ENCODE peak calls at places on chromosome 15, in ten cellular contexts. U is Caki2, F is foreskin keratinocyte, N is GM12864, R is tibial artery, D is EL, G is T-helper 2 cell, T is HCT116, X is GM13976, K is PC-9. C is an unnamed sample.
A peak's percentile ranks its signal among the peaks of the same experiment; 100 is the strongest.

GRCh38 chr15:67050522-67051087 is 14.8 kb upstream of the SMAD3 start:
- DNase-seq in N (no peak), R (no peak), D (no peak), G (no peak), F (no peak), X (no peak), K (no peak), U (no peak), T (no peak), C (no peak)

GRCh38 chr15:50764331-50765201 is 940 bp downstream of the SPPL2A start:
- DNase-seq in R (no peak), T (no peak), U (no peak), G (no peak), N (peak; percentile 45), D (peak; percentile 16), F (no peak), K (no peak), X (peak; percentile 77), C (no peak)

GRCh38 chr15:50675524-50676144 is 11.0 kb downstream of the TRPM7 start:
- DNase-seq in G (no peak), X (no peak), T (peak; percentile 21), K (no peak), F (no peak), D (peak; percentile 45), R (no peak), U (peak; percentile 31), N (no peak), C (no peak)

GRCh38 chr15:99987701-99988100 is 254.5 kb upstream of the LYSMD4 start:
- DNase-seq in U (no peak), X (no peak), N (no peak), T (no peak), K (no peak), G (no peak), F (no peak), D (no peak), R (no peak), C (no peak)

GRCh38 chr15:71337197-71337845 is 222.1 kb downstream of the THSD4 start:
- DNase-seq in R (no peak), X (no peak), K (peak; percentile 97), N (no peak), U (no peak), T (peak; percentile 28), F (peak; percentile 94), D (peak; percentile 43), G (no peak), C (no peak)

GRCh38 chr15:74339371-74339770 is 28.1 kb downstream of the CYP11A1 start:
- DNase-seq in F (no peak), X (no peak), D (no peak), R (no peak), N (no peak), G (no peak), K (no peak), U (no peak), T (no peak), C (no peak)

GRCh38 chr15:26970712-26971210 is at the start of gene GABRG3:
- DNase-seq in N (no peak), X (no peak), T (no peak), F (no peak), K (no peak), U (peak; percentile 34), R (no peak), G (no peak), D (no peak), C (no peak)

GRCh38 chr15:45155739-45156138 is 25.9 kb downstream of the DUOX1 start:
- DNase-seq in X (no peak), G (no peak), D (no peak), K (no peak), F (no peak), N (no peak), T (no peak), R (no peak), U (no peak), C (no peak)

GRCh38 chr15:50058231-50058630 is 60.8 kb downstream of the ATP8B4 start:
- DNase-seq in U (no peak), D (peak; percentile 6), R (no peak), K (no peak), X (no peak), G (no peak), N (no peak), F (no peak), T (no peak), C (no peak)

GRCh38 chr15:31434418-31435255 is 108.0 kb downstream of the KLF13 start:
- DNase-seq in N (peak; percentile 84), G (peak; percentile 70), T (no peak), R (peak; percentile 70), U (no peak), F (peak; percentile 84), X (peak; percentile 84), K (no peak), D (peak; percentile 84), C (no peak)

GRCh38 chr15:87608238-87609028 is 648.1 kb downstream of the NTRK3 start:
- DNase-seq in T (no peak), R (no peak), N (no peak), U (no peak), K (no peak), F (no peak), D (no peak), X (no peak), G (no peak), C (no peak)

GRCh38 chr15:93141373-93141790 is 52.4 kb upstream of the RGMA start:
- DNase-seq in X (peak; percentile 34), F (no peak), U (no peak), N (no peak), R (no peak), G (no peak), T (no peak), K (no peak), D (no peak), C (no peak)

GRCh38 chr15:97947465-97948262 is 12.8 kb upstream of the ARRDC4 start:
- DNase-seq in U (no peak), G (no peak), X (no peak), N (no peak), D (no peak), K (no peak), F (no peak), T (no peak), R (no peak), C (no peak)

GRCh38 chr15:85394552-85395333 is 14.3 kb downstream of the AKAP13 start:
- DNase-seq in G (no peak), D (no peak), X (no peak), F (no peak), U (peak; percentile 29), N (no peak), R (no peak), K (peak; percentile 41), T (no peak), C (no peak)

GRCh38 chr15:58501636-58502178 is 69.9 kb downstream of the LIPC start:
- DNase-seq in U (no peak), D (no peak), T (no peak), K (no peak), X (no peak), G (no peak), N (no peak), R (no peak), F (no peak), C (no peak)

GRCh38 chr15:79372428-79372827 is 59.7 kb upstream of the MINAR1 start:
- DNase-seq in U (no peak), F (no peak), N (no peak), X (no peak), R (no peak), T (no peak), D (no peak), G (no peak), K (no peak), C (no peak)

GRCh38 chr15:76197703-76198455 is 113.4 kb downstream of the ETFA start:
- DNase-seq in F (no peak), R (peak; percentile 14), U (peak; percentile 52), D (peak; percentile 21), X (no peak), K (peak; percentile 81), T (peak; percentile 51), G (no peak), N (no peak), C (no peak)

GRCh38 chr15:100311829-100312228 is 29.9 kb downstream of the ADAMTS17 start:
- DNase-seq in U (no peak), F (no peak), G (no peak), K (no peak), R (no peak), X (no peak), T (no peak), N (no peak), D (no peak), C (no peak)

GRCh38 chr15:22850055-22850454 is 11.6 kb downstream of the NIPA2 start:
- DNase-seq in T (no peak), U (no peak), N (no peak), F (no peak), K (no peak), D (peak; percentile 25), G (no peak), X (no peak), R (no peak), C (no peak)

GRCh38 chr15:80906159-80906775 is 83.4 kb downstream of the MESD start:
- DNase-seq in X (no peak), U (peak; percentile 30), N (no peak), T (peak; percentile 44), D (peak; percentile 13), K (peak; percentile 84), F (no peak), R (no peak), G (no peak), C (no peak)

C was measured in anterior cingulate cortex.